ENCODE peak calls at places on chromosomes 13 and 19, in ten cellular contexts. Z is HT-29; T is CD8-positive, alpha-beta memory T cell; K is T-helper 2 cell; O is GM13976; Q is HuH-7.5; R is effector CD4-positive, alpha-beta T cell; I is mesenchymal stem cell; N is GM23248; P is BE2C. E is an unnamed sample.
A peak's percentile ranks its signal among the peaks of the same experiment; 100 is the strongest.

GRCh38 chr13:52851153-52851962 is 2.9 kb upstream of the PCDH8 start:
- DNase-seq in Z (peak; percentile 56), T (no peak), K (no peak), O (peak; percentile 70), Q (no peak), R (no peak), I (peak; percentile 20), N (peak; percentile 59), P (peak; percentile 45), E (no peak)

GRCh38 chr13:86918682-86919081 is 752.5 kb upstream of the SLITRK5 start:
- DNase-seq in Z (no peak), T (no peak), K (no peak), O (no peak), Q (no peak), R (no peak), I (no peak), N (no peak), P (no peak), E (no peak)

GRCh38 chr13:40452038-40452666 is 214.3 kb downstream of the FOXO1 start:
- DNase-seq in Z (no peak), T (no peak), K (no peak), O (no peak), Q (no peak), R (no peak), I (no peak), N (no peak), P (no peak), E (no peak)

GRCh38 chr13:27839809-27840467 is 47.7 kb downstream of the GSX1 start:
- DNase-seq in Z (no peak), T (no peak), K (no peak), O (no peak), Q (no peak), R (no peak), I (no peak), N (peak; percentile 36), P (no peak), E (no peak)

GRCh38 chr13:27427663-27428062 is 3.2 kb downstream of the GTF3A start:
- DNase-seq in Z (no peak), T (no peak), K (no peak), O (no peak), Q (no peak), R (no peak), I (no peak), N (no peak), P (no peak), E (no peak)

GRCh38 chr13:47039106-47039505 is 142.3 kb upstream of the HTR2A start:
- DNase-seq in Z (no peak), T (no peak), K (no peak), O (no peak), Q (no peak), R (no peak), I (peak; percentile 72), N (peak; percentile 88), P (no peak), E (peak; percentile 54)

GRCh38 chr13:97445504-97446187 is 11.7 kb downstream of the RAP2A start:
- DNase-seq in Z (no peak), T (no peak), K (no peak), O (no peak), Q (no peak), R (no peak), I (no peak), N (no peak), P (no peak), E (no peak)

GRCh38 chr13:109468123-109468522 is 318.3 kb downstream of the IRS2 start:
- DNase-seq in Z (no peak), T (no peak), K (no peak), O (no peak), Q (no peak), R (no peak), I (no peak), N (no peak), P (no peak), E (no peak)

GRCh38 chr13:31807090-31807541 is 67.8 kb downstream of the RXFP2 start:
- DNase-seq in Z (no peak), T (peak; percentile 75), K (no peak), O (no peak), Q (no peak), R (peak; percentile 5), I (peak; percentile 26), N (peak; percentile 85), P (peak; percentile 30), E (no peak)

GRCh38 chr13:49253310-49253709 is 5.6 kb downstream of the CDADC1 start:
- DNase-seq in Z (no peak), T (no peak), K (no peak), O (no peak), Q (no peak), R (no peak), I (no peak), N (no peak), P (no peak), E (no peak)

GRCh38 chr13:84737671-84738070 is 855.4 kb upstream of the SLITRK1 start:
- DNase-seq in Z (no peak), T (no peak), K (no peak), O (no peak), Q (no peak), R (no peak), I (no peak), N (no peak), P (no peak), E (no peak)

GRCh38 chr13:22964245-22964966 is 216.4 kb upstream of the SGCG start:
- DNase-seq in Z (no peak), T (no peak), K (no peak), O (peak; percentile 5), Q (no peak), R (no peak), I (no peak), N (no peak), P (peak; percentile 42), E (no peak)

GRCh38 chr13:86476656-86477055 is 677.4 kb upstream of the SLITRK6 start:
- DNase-seq in Z (no peak), T (no peak), K (no peak), O (no peak), Q (no peak), R (no peak), I (no peak), N (no peak), P (no peak), E (no peak)

GRCh38 chr19:30790048-30790680 is 418.0 kb downstream of the ZNF536 start:
- DNase-seq in Z (no peak), T (no peak), K (no peak), O (no peak), Q (no peak), R (no peak), I (no peak), N (no peak), P (no peak), E (no peak)

GRCh38 chr19:34662919-34663318 is 14.0 kb downstream of the SCGB2B2 start:
- DNase-seq in Z (peak; percentile 84), T (peak; percentile 37), K (no peak), O (peak; percentile 38), Q (peak; percentile 22), R (no peak), I (no peak), N (peak; percentile 53), P (peak; percentile 45), E (no peak)

GRCh38 chr13:105925496-105925895 is 610.0 kb downstream of the EFNB2 start:
- DNase-seq in Z (no peak), T (no peak), K (no peak), O (no peak), Q (no peak), R (no peak), I (peak; percentile 67), N (peak; percentile 45), P (no peak), E (no peak)

GRCh38 chr19:43634068-43634467 is 5.6 kb downstream of the CADM4 start:
- DNase-seq in Z (no peak), T (no peak), K (no peak), O (no peak), Q (no peak), R (no peak), I (no peak), N (no peak), P (no peak), E (no peak)

GRCh38 chr19:49679832-49680472 is 2.9 kb downstream of the PRMT1 start:
- DNase-seq in Z (no peak), T (no peak), K (no peak), O (no peak), Q (no peak), R (no peak), I (no peak), N (no peak), P (no peak), E (no peak)

GRCh38 chr13:23695711-23696512 is 125.7 kb downstream of the TNFRSF19 start:
- DNase-seq in Z (no peak), T (peak; percentile 65), K (no peak), O (peak; percentile 86), Q (no peak), R (peak; percentile 39), I (no peak), N (no peak), P (no peak), E (no peak)

GRCh38 chr19:6271721-6272410 is 7.9 kb downstream of the MLLT1 start:
- DNase-seq in Z (no peak), T (no peak), K (no peak), O (no peak), Q (no peak), R (no peak), I (peak; percentile 92), N (peak; percentile 89), P (peak; percentile 76), E (no peak)

GRCh38 chr19:3319643-3320353 is 46.6 kb upstream of the NFIC start:
- DNase-seq in Z (no peak), T (no peak), K (no peak), O (no peak), Q (no peak), R (no peak), I (no peak), N (peak; percentile 81), P (no peak), E (peak; percentile 48)

GRCh38 chr13:33213024-33213795 is 72.3 kb downstream of the STARD13 start:
- DNase-seq in Z (no peak), T (no peak), K (no peak), O (no peak), Q (no peak), R (no peak), I (no peak), N (no peak), P (no peak), E (no peak)

GRCh38 chr19:39086401-39086800 is 2.2 kb downstream of the ACP7 start:
- DNase-seq in Z (no peak), T (no peak), K (no peak), O (no peak), Q (no peak), R (no peak), I (no peak), N (no peak), P (no peak), E (no peak)

GRCh38 chr13:30851697-30852096 is 54.4 kb upstream of the MEDAG start:
- DNase-seq in Z (no peak), T (no peak), K (no peak), O (no peak), Q (no peak), R (no peak), I (no peak), N (no peak), P (no peak), E (no peak)

GRCh38 chr13:100464006-100464405 is 124.6 kb downstream of the GGACT start:
- DNase-seq in Z (no peak), T (no peak), K (no peak), O (no peak), Q (no peak), R (no peak), I (no peak), N (no peak), P (no peak), E (no peak)

GRCh38 chr19:42568006-42568405 is 26.7 kb downstream of the CEACAM8 start:
- DNase-seq in Z (no peak), T (no peak), K (no peak), O (no peak), Q (no peak), R (no peak), I (no peak), N (no peak), P (no peak), E (no peak)

GRCh38 chr19:47227347-47228167 is 3.4 kb downstream of the BBC3 start:
- DNase-seq in Z (peak; percentile 87), T (peak; percentile 25), K (no peak), O (peak; percentile 86), Q (peak; percentile 93), R (peak; percentile 28), I (peak; percentile 98), N (peak; percentile 94), P (peak; percentile 78), E (peak; percentile 80)

GRCh38 chr19:57363734-57364181 is 407 bp downstream of the TRAPPC2B start:
- DNase-seq in Z (peak; percentile 12), T (no peak), K (no peak), O (peak; percentile 35), Q (no peak), R (no peak), I (peak; percentile 53), N (peak; percentile 61), P (no peak), E (no peak)

E was measured in stromal cell of bone marrow.